ENCODE peak calls at places on chromosomes 16 and 17, in nine cellular contexts. E is body of pancreas, T is adrenal gland, A is A549, K is GM12878, N is stomach, H is transverse colon, L is tibial nerve, R is thyroid gland. Z is an unnamed sample.

GRCh38 chr16:67995423-67995822 is 3.9 kb downstream of the DPEP2 start:
- DNase-seq in E (no peak), H (no peak), L (no peak), N (no peak), T (no peak), K (no peak), R (no peak), A (no peak), Z (no peak)

GRCh38 chr17:34852614-34853013 is 108.6 kb downstream of the CCT6B start:
- DNase-seq in A (peak), R (no peak), L (no peak), N (no peak), K (no peak), T (no peak), H (no peak), E (no peak), Z (no peak)

GRCh38 chr17:1012823-1013728 is 16.1 kb downstream of the TIMM22 start:
- DNase-seq in L (no peak), R (no peak), T (no peak), A (no peak), E (no peak), N (no peak), H (no peak), K (no peak), Z (no peak)

GRCh38 chr16:66359811-66360608 is 6.5 kb upstream of the CDH5 start:
- DNase-seq in H (no peak), N (no peak), K (no peak), E (no peak), A (no peak), T (no peak), R (peak), L (no peak), Z (no peak)

GRCh38 chr17:56499799-56500388 is 93.6 kb upstream of the NOG start:
- DNase-seq in A (peak), H (no peak), R (no peak), E (peak), K (no peak), N (no peak), T (no peak), L (peak), Z (no peak)

GRCh38 chr17:66517336-66518009 is 215.1 kb downstream of the PRKCA start:
- DNase-seq in T (no peak), K (no peak), A (no peak), L (no peak), N (no peak), E (no peak), R (no peak), H (no peak), Z (no peak)

GRCh38 chr16:3623642-3624041 is 12.2 kb upstream of the SLX4 start:
- DNase-seq in R (no peak), T (no peak), A (no peak), N (no peak), K (no peak), L (no peak), E (no peak), H (no peak), Z (peak)

GRCh38 chr17:73371285-73371684 is 59.5 kb upstream of the CDC42EP4 start:
- DNase-seq in L (no peak), R (no peak), H (no peak), E (no peak), N (no peak), A (no peak), K (no peak), T (no peak), Z (no peak)

GRCh38 chr16:85055503-85056210 is 28.1 kb downstream of the KIAA0513 start:
- DNase-seq in T (peak), N (peak), K (peak), E (peak), L (peak), A (no peak), R (peak), H (peak), Z (no peak)

GRCh38 chr17:41635121-41636097 is 11.0 kb upstream of the KRT17 start:
- DNase-seq in E (peak), H (no peak), A (no peak), K (no peak), R (no peak), L (peak), N (peak), T (peak), Z (no peak)

GRCh38 chr17:27577124-27577761 is 53.7 kb upstream of the LGALS9 start:
- DNase-seq in R (peak), L (no peak), T (peak), K (no peak), N (no peak), E (peak), H (no peak), A (no peak), Z (no peak)

GRCh38 chr16:87058728-87059250 is 258.4 kb downstream of the C16orf95 start:
- DNase-seq in T (no peak), H (no peak), R (no peak), E (no peak), A (no peak), K (no peak), N (no peak), L (no peak), Z (no peak)

GRCh38 chr17:82332669-82333278 is 792 bp downstream of the SECTM1 start:
- DNase-seq in T (no peak), A (peak), N (peak), H (peak), L (no peak), K (no peak), R (peak), E (peak), Z (no peak)

GRCh38 chr16:8812162-8812843 is 14.7 kb downstream of the PMM2 start:
- DNase-seq in H (no peak), L (no peak), E (no peak), A (no peak), T (no peak), R (no peak), K (no peak), N (no peak), Z (no peak)

GRCh38 chr16:72469932-72470331 is 298.0 kb upstream of the PMFBP1 start:
- DNase-seq in E (no peak), H (no peak), N (no peak), K (no peak), R (no peak), A (no peak), L (no peak), T (no peak), Z (no peak)

GRCh38 chr16:13510425-13511151 is 409.4 kb upstream of the ERCC4 start:
- DNase-seq in A (no peak), H (no peak), K (no peak), T (no peak), R (no peak), E (no peak), N (no peak), L (no peak), Z (no peak)
- TF ChIP-seq CTCF in A (no peak), H (no peak), K (no peak), T (no peak), R (no peak), E (no peak), N (no peak), L (no peak), Z (no peak)

GRCh38 chr17:76537288-76537577 is 276 bp downstream of the CYGB start:
- DNase-seq in T (no peak), R (peak), A (no peak), L (no peak), N (peak), K (no peak), E (peak), H (no peak), Z (no peak)
- H3K4me3 ChIP-seq in T (no peak), R (peak), A (peak), L (peak), N (peak), K (no peak), E (no peak), H (peak), Z (no peak)

GRCh38 chr16:81399909-81400308 is 44.7 kb upstream of the CMIP start:
- DNase-seq in N (no peak), E (no peak), R (no peak), K (no peak), T (no peak), A (no peak), H (no peak), L (no peak), Z (no peak)

GRCh38 chr16:81403208-81403600 is 41.4 kb upstream of the CMIP start:
- DNase-seq in H (no peak), L (no peak), N (no peak), R (no peak), A (no peak), T (no peak), K (no peak), E (no peak), Z (no peak)

GRCh38 chr16:81405702-81406113 is 38.9 kb upstream of the CMIP start:
- DNase-seq in K (no peak), E (peak), L (no peak), R (no peak), N (peak), A (peak), H (no peak), T (peak), Z (no peak)

GRCh38 chr16:81401035-81401950 is 43.3 kb upstream of the CMIP start:
- DNase-seq in A (peak), N (no peak), H (peak), E (peak), T (peak), K (no peak), L (no peak), R (no peak), Z (peak)

DNA sequence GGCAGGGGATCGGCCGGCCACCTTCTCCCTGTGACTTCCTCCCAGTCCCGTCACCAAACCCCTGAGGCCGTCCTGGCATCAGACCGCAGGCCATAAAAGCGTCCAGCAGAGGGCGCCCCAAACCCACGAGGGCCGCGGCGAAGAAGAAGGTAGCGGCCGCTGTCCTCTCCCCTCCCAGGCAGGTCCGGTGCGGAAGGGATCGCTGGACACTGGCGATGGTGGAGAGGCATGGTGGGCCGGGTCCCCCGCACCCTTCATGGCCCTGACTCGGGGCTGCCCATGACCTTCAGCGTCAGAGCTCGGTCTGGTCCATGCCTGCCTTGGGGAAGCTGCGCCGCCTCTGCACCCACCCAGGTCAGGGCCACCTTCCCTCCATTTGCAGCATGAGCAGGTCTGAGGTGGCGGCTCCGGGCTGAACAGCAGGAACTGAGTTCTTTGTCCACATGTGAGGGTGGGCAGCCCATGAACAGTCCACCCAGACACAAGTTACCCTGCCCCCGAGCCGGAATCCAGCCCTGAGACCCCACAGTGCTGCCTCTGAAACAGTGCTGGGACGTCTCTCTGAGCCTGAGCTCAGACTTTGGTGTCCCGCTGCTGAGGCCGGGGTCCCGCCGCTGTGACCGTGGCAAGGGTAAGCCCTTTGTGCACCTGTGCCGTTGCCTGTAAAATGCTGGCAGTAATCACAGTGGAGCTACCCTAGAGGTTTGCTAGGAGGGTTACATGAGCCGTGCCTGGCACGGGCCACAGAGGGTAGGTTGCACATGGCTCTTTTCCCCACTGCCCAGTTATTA is 40.8 kb upstream of the CMIP start:
- DNase-seq in N (peak), K (peak), E (peak), L (peak), T (peak), H (peak), R (peak), A (peak), Z (peak)
- TF ChIP-seq POLR2A in N (no peak), K (no peak), E (no peak), L (no peak), T (no peak), H (no peak), R (no peak), A (no peak), Z (no peak)

GRCh38 chr16:30949655-30950515 is 1.0 kb downstream of the ORAI3 start:
- DNase-seq in K (peak), T (peak), E (peak), A (peak), N (peak), H (peak), L (peak), R (peak), Z (peak)
- TF ChIP-seq CTCF in K (peak), T (no peak), E (no peak), A (peak), N (no peak), H (no peak), L (no peak), R (no peak), Z (peak)

GRCh38 chr17:31053076-31053475 is 41.7 kb upstream of the NF1 start:
- DNase-seq in T (no peak), H (no peak), N (no peak), L (no peak), A (no peak), K (no peak), R (no peak), E (no peak), Z (peak)
- H3K4me3 ChIP-seq in T (no peak), H (no peak), N (no peak), L (no peak), A (no peak), K (no peak), R (no peak), E (no peak), Z (no peak)

GRCh38 chr17:7854851-7855642 is at the start of gene TMEM88:
- DNase-seq in E (no peak), H (no peak), K (no peak), R (no peak), L (no peak), N (no peak), A (no peak), T (peak), Z (no peak)
- TF ChIP-seq POLR2A in E (no peak), H (no peak), K (no peak), R (no peak), L (no peak), N (no peak), A (no peak), T (no peak), Z (no peak)

Z was measured in lower leg skin.